ENCODE peak calls at places on chromosomes 16 and 17, in eight cellular contexts. M, U, F, X, E, K, G and V are unnamed samples.
A peak's percentile ranks its signal among the peaks of the same experiment; 100 is the strongest.

GRCh38 chr16:50588276-50588675 is 40.1 kb downstream of the NKD1 start:
- DNase-seq in M (no peak), U (no peak), F (no peak), X (no peak), E (no peak), K (no peak), G (no peak), V (no peak)

GRCh38 chr17:74089869-74090464 is 113.5 kb upstream of the RPL38 start:
- DNase-seq in M (peak; percentile 35), U (peak; percentile 52), F (peak; percentile 66), X (peak; percentile 11), E (peak; percentile 92), K (peak; percentile 63), G (peak; percentile 68), V (peak; percentile 28)

GRCh38 chr17:41588126-41588810 is 1.6 kb upstream of the KRT14 start:
- DNase-seq in M (no peak), U (no peak), F (no peak), X (no peak), E (no peak), K (no peak), G (no peak), V (no peak)

GRCh38 chr16:72637306-72637705 is 410.6 kb downstream of the ZFHX3 start:
- DNase-seq in M (no peak), U (no peak), F (no peak), X (no peak), E (no peak), K (no peak), G (no peak), V (no peak)

GRCh38 chr16:85613609-85614337 is 651 bp downstream of the GSE1 start:
- DNase-seq in M (no peak), U (peak; percentile 42), F (no peak), X (no peak), E (peak; percentile 80), K (peak; percentile 87), G (peak; percentile 46), V (peak; percentile 43)

GRCh38 chr17:51152766-51153209 is 571 bp upstream of the NME1 start:
- DNase-seq in M (no peak), U (peak; percentile 60), F (no peak), X (no peak), E (no peak), K (peak; percentile 67), G (peak; percentile 27), V (no peak)

GRCh38 chr17:48596000-48596734 is 2.6 kb upstream of the HOXB5 start:
- DNase-seq in M (no peak), U (no peak), F (no peak), X (no peak), E (no peak), K (no peak), G (no peak), V (no peak)

GRCh38 chr17:63984651-63985386 is 12.1 kb upstream of the SCN4A start:
- DNase-seq in M (no peak), U (no peak), F (peak; percentile 64), X (no peak), E (no peak), K (no peak), G (peak; percentile 38), V (peak; percentile 68)

GRCh38 chr17:27746881-27747280 is 53.4 kb downstream of the NOS2 start:
- DNase-seq in M (no peak), U (no peak), F (no peak), X (no peak), E (no peak), K (no peak), G (no peak), V (no peak)

GRCh38 chr17:40349477-40350409 is 14.8 kb downstream of the GJD3 start:
- DNase-seq in M (no peak), U (no peak), F (no peak), X (no peak), E (no peak), K (no peak), G (no peak), V (no peak)

DNA sequence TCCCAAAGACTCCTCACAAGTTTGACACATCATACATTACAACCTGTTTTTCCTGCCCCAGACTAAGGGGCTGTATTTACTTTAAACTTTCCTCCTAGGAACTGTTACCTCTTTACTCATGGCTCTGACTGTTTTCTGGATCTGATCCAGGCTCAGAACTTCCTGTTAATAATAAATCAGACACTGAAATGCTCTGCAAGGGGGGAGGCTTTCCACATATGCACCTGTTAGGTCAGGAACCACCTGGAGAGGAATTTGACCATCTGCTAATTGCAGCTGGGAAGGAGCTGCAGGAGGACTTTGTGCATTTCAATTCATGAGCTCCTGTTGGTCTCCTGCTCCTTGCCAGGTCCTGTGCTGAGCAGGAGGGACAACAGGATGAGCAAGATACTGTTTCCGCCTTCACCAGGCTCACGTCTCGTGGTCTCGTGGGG is 476.9 kb upstream of the CDH5 start:
- DNase-seq in M (no peak), U (no peak), F (no peak), X (no peak), E (no peak), K (no peak), G (no peak), V (no peak)
- TF ChIP-seq REST in M (no peak), U (no peak), F (no peak), X (no peak), E (no peak), K (no peak), G (no peak), V (no peak)

DNA sequence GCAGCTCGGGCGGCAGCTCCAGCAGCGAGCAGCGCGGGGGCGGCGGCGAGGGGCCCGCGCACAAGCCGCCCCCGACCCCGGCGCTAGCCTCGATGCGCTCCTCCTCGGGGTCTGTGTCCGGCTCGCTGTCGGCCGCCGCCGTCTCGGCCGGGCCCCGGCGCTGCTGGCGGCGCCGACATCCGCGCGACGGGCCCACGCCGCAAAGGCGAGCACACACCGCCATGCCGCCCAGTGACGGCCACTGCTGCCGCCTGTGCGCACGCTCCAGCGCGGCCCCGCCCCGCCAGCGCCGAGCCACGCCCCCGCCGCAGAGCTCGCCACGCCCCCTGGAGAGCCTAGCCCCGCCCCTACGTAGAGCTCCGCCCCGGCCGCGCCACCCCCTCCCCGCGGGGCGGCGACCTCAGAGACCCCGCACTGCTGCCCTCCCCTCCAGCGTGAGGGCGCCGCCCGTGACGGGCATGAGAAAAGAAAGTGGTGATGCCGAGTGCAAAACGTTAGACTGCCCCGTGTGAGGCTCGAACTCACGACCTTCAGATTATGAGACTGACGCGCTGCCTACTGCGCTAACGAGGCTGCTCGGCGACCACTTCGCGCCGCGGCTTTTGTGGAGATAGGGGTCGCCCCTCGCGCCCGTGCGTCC is at the start of gene FBXO31:
- DNase-seq in M (peak; percentile 78), U (peak; percentile 67), F (peak; percentile 88), X (peak; percentile 77), E (peak; percentile 93), K (peak; percentile 95), G (peak; percentile 94), V (peak; percentile 55)
- TF ChIP-seq CTCF in M (no peak), U (no peak), F (no peak), X (no peak), E (peak; percentile 4), K (no peak), G (peak; percentile 78), V (no peak)

GRCh38 chr17:57868007-57868774 is 18.3 kb upstream of the MRPS23 start:
- DNase-seq in M (no peak), U (peak; percentile 97), F (peak; percentile 90), X (peak; percentile 47), E (peak; percentile 86), K (peak; percentile 84), G (peak; percentile 59), V (peak; percentile 98)
- TF ChIP-seq REST in M (no peak), U (no peak), F (no peak), X (no peak), E (no peak), K (peak; percentile 77), G (no peak), V (no peak)

GRCh38 chr17:1803280-1803679 is 26.4 kb downstream of the SMYD4 start:
- DNase-seq in M (no peak), U (no peak), F (no peak), X (no peak), E (no peak), K (no peak), G (no peak), V (no peak)
- TF ChIP-seq CTCF in M (no peak), U (no peak), F (no peak), X (no peak), E (no peak), K (no peak), G (no peak), V (no peak)

GRCh38 chr16:53822936-53823529 is 119.1 kb downstream of the FTO start:
- DNase-seq in M (no peak), U (no peak), F (no peak), X (peak; percentile 19), E (no peak), K (no peak), G (no peak), V (no peak)
- TF ChIP-seq REST in M (no peak), U (no peak), F (no peak), X (no peak), E (no peak), K (no peak), G (no peak), V (no peak)

DNA sequence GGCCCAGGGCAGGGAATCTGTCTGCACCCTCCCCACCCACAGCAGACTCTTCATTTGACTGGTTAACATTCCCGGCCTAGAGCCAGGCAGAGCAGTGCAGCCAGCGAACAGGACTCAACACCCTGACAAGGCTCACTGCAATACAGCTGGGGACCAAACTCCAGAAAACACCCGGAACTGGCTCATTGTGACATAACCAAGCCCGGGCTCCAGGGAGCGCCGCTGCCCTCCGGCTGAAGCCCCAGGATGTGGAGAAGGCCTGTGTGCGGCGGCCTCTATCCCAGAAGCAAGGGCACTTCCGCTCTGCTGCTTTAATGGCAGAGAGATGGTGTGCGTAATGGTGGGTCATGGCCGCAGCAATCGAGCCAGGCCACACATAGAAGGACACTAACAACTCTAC is 18.2 kb downstream of the KLHDC4 start:
- DNase-seq in M (no peak), U (no peak), F (no peak), X (no peak), E (peak; percentile 43), K (no peak), G (no peak), V (no peak)
- TF ChIP-seq CTCF in M (no peak), U (no peak), F (peak; percentile 21), X (no peak), E (peak; percentile 49), K (no peak), G (peak; percentile 15), V (no peak)